ENCODE peak calls at places on chromosome 21, in five cellular contexts. X is WTC11, S is K562, M is GM12878, H is HepG2. Z is an unnamed sample.

GRCh38 chr21:45995686-45996179 is 14.2 kb downstream of the COL6A1 start:
- DNase-seq in X (no peak), S (no peak), M (no peak), H (no peak), Z (peak)

GRCh38 chr21:44304846-44305245 is 5.0 kb downstream of the PFKL start:
- DNase-seq in X (peak), S (peak), M (no peak), H (peak), Z (peak)

GRCh38 chr21:25934771-25935224 is 200.0 kb downstream of the GABPA start:
- DNase-seq in X (no peak), S (no peak), M (no peak), H (peak), Z (peak)

GRCh38 chr21:45109831-45110492 is 35.6 kb downstream of the ADARB1 start:
- DNase-seq in X (no peak), S (peak), M (peak), H (no peak), Z (no peak)

GRCh38 chr21:44375686-44376320 is 22.4 kb downstream of the TRPM2 start:
- DNase-seq in X (no peak), S (no peak), M (no peak), H (no peak), Z (no peak)

GRCh38 chr21:44972821-44973220 is 33.0 kb downstream of the SLX9 start:
- DNase-seq in X (no peak), S (peak), M (no peak), H (no peak), Z (peak)

GRCh38 chr21:29092102-29092959 is 18.9 kb upstream of the CCT8 start:
- DNase-seq in X (no peak), S (no peak), M (no peak), H (no peak), Z (no peak)

GRCh38 chr21:42956824-42957632 is 17.3 kb upstream of the PKNOX1 start:
- DNase-seq in X (peak), S (no peak), M (no peak), H (peak), Z (no peak)

GRCh38 chr21:41631564-41632461 is 123.9 kb upstream of the TMPRSS2 start:
- DNase-seq in X (no peak), S (no peak), M (no peak), H (no peak), Z (peak)

GRCh38 chr21:42734323-42734971 is 81.0 kb downstream of the PDE9A start:
- DNase-seq in X (no peak), S (no peak), M (no peak), H (peak), Z (peak)

GRCh38 chr21:17784604-17785402 is 34.4 kb downstream of the C21orf91 start:
- DNase-seq in X (no peak), S (no peak), M (peak), H (no peak), Z (no peak)

GRCh38 chr21:20647603-20648002 is 350.6 kb upstream of the NCAM2 start:
- DNase-seq in X (no peak), S (no peak), M (no peak), H (no peak), Z (no peak)

GRCh38 chr21:29077651-29078090 is 4.2 kb upstream of the CCT8 start:
- DNase-seq in X (no peak), S (no peak), M (peak), H (no peak), Z (peak)

GRCh38 chr21:43974791-43975468 is 37.2 kb upstream of the TRAPPC10 start:
- DNase-seq in X (no peak), S (no peak), M (no peak), H (no peak), Z (no peak)

GRCh38 chr21:46622226-46622625 is 13.2 kb upstream of the PRMT2 start:
- DNase-seq in X (no peak), S (no peak), M (no peak), H (peak), Z (no peak)

GRCh38 chr21:20592482-20592881 is 405.7 kb upstream of the NCAM2 start:
- DNase-seq in X (no peak), S (peak), M (no peak), H (no peak), Z (no peak)

GRCh38 chr21:42042651-42043050 is 28.5 kb upstream of the UMODL1 start:
- DNase-seq in X (no peak), S (no peak), M (no peak), H (no peak), Z (no peak)

GRCh38 chr21:42574234-42575027 is 60.8 kb downstream of the SLC37A1 start:
- DNase-seq in X (peak), S (peak), M (no peak), H (peak), Z (no peak)

GRCh38 chr21:44051462-44051941 is 39.4 kb downstream of the TRAPPC10 start:
- DNase-seq in X (no peak), S (no peak), M (no peak), H (no peak), Z (no peak)

GRCh38 chr21:35237287-35237686 is 188.2 kb upstream of the RUNX1 start:
- DNase-seq in X (no peak), S (no peak), M (no peak), H (no peak), Z (no peak)

GRCh38 chr21:43208561-43209332 is 39.9 kb downstream of the CRYAA start:
- DNase-seq in X (peak), S (no peak), M (no peak), H (no peak), Z (no peak)

GRCh38 chr21:43866233-43866632 is 1.2 kb downstream of the AGPAT3 start:
- DNase-seq in X (no peak), S (peak), M (no peak), H (no peak), Z (no peak)

GRCh38 chr21:41774467-41775151 is 7.8 kb upstream of the RIPK4 start:
- DNase-seq in X (no peak), S (no peak), M (no peak), H (no peak), Z (no peak)

GRCh38 chr21:43876605-43877004 is 11.6 kb downstream of the AGPAT3 start:
- DNase-seq in X (no peak), S (no peak), M (no peak), H (no peak), Z (no peak)

GRCh38 chr21:35401476-35401875 is 352.4 kb upstream of the RUNX1 start:
- DNase-seq in X (no peak), S (no peak), M (no peak), H (no peak), Z (no peak)

GRCh38 chr21:20729376-20729775 is 268.8 kb upstream of the NCAM2 start:
- DNase-seq in X (no peak), S (no peak), M (no peak), H (no peak), Z (no peak)

GRCh38 chr21:42460391-42461184 is 35.4 kb downstream of the RSPH1 start:
- DNase-seq in X (no peak), S (no peak), M (peak), H (no peak), Z (no peak)

GRCh38 chr21:44868707-44869106 is 4.8 kb downstream of the PTTG1IP start:
- DNase-seq in X (no peak), S (no peak), M (no peak), H (no peak), Z (no peak)

GRCh38 chr21:42983102-42983501 is 8.7 kb downstream of the PKNOX1 start:
- DNase-seq in X (no peak), S (no peak), M (no peak), H (no peak), Z (no peak)

GRCh38 chr21:42309753-42310213 is 5.4 kb downstream of the TFF3 start:
- DNase-seq in X (peak), S (peak), M (no peak), H (no peak), Z (peak)

GRCh38 chr21:33088384-33088783 is 18.4 kb downstream of the OLIG1 start:
- DNase-seq in X (no peak), S (no peak), M (no peak), H (no peak), Z (no peak)

GRCh38 chr21:33089439-33089838 is 19.5 kb downstream of the OLIG1 start:
- DNase-seq in X (no peak), S (no peak), M (no peak), H (no peak), Z (no peak)
- TF ChIP-seq ESRRA in X (no peak), S (no peak), M (no peak), H (no peak), Z (no peak)

GRCh38 chr21:33300701-33301631 is 23.8 kb upstream of the IFNAR1 start:
- DNase-seq in X (no peak), S (peak), M (no peak), H (no peak), Z (no peak)
- TF ChIP-seq ESRRA in X (no peak), S (no peak), M (no peak), H (no peak), Z (no peak)

GRCh38 chr21:36706951-36707762 is 8.2 kb downstream of the SIM2 start:
- DNase-seq in X (no peak), S (peak), M (no peak), H (no peak), Z (no peak)

GRCh38 chr21:36709030-36709867 is 10.3 kb downstream of the SIM2 start:
- DNase-seq in X (peak), S (no peak), M (no peak), H (no peak), Z (no peak)

GRCh38 chr21:36709868-36710728 is 11.2 kb downstream of the SIM2 start:
- DNase-seq in X (peak), S (no peak), M (no peak), H (no peak), Z (no peak)

GRCh38 chr21:36707763-36708511 is 9.0 kb downstream of the SIM2 start:
- DNase-seq in X (no peak), S (no peak), M (no peak), H (no peak), Z (no peak)

GRCh38 chr21:36708512-36709029 is 9.7 kb downstream of the SIM2 start:
- DNase-seq in X (no peak), S (no peak), M (no peak), H (no peak), Z (no peak)
- TF ChIP-seq ESRRA in X (no peak), S (no peak), M (no peak), H (no peak), Z (no peak)

GRCh38 chr21:39444406-39445145 is 1.0 kb downstream of the LCA5L start:
- DNase-seq in X (no peak), S (peak), M (no peak), H (no peak), Z (no peak)
- TF ChIP-seq ESRRA in X (no peak), S (no peak), M (no peak), H (no peak), Z (no peak)

DNA sequence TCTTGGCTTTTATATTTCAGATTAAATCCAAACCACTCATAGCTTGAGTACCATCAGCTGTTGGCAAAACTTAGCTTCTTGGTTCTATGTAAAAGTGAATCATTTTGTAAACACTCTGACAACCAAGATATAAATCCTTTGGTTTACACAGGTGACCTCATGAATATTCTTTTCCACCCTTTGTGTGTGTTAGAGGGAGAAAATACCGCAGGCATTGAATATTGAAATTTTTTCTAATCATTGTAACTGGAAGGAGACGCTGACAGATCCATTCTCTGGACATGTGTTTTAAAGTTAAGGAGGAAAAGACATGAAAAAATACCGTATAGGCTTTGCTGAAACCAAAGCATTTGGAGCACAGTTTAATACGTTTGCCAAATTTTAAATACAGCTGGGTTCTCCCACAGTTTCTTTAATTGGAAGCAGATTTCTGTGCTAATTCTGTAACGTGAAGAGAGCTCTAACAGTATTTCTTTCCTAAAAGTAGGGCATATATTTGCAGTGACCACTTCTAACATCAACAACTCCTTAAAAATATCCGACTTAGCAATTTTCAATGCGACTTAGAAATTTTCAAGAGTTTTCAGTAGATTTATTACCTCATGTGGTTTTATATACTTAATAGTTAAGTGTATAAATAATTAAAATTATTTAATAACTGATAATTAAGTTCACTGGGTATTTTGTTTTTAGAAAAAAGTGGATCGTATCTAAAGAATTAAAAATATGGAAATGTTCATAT is 388.2 kb downstream of the USP25 start:
- DNase-seq in X (no peak), S (no peak), M (no peak), H (no peak), Z (peak)
- TF ChIP-seq ESRRA in X (no peak), S (no peak), M (no peak), H (no peak), Z (no peak)

DNA sequence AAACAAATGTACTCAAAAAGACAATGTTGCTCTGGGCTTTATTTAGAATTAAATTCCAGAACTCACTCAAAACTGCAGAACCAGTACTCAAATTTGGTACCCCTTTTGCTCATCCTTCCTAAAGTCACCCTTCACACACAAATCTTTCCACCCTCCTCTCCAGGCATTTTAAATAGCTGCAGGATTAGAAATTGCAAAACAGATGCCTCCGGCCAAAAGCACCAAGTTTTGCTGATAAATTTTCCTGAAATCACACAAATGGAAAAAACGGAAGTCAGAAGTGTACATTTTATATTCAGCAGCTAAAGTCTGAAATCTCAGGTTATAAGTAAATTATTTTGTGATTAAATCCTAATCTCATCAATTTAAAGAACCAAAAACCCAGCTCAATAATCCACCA is 147.0 kb downstream of the NRIP1 start:
- DNase-seq in X (no peak), S (no peak), M (no peak), H (no peak), Z (no peak)
- TF ChIP-seq ESRRA in X (no peak), S (no peak), M (no peak), H (no peak), Z (no peak)